ENCODE peak calls at places on chromosomes 3 and 15, in four cellular contexts. U is GM12878, K is stomach, P is foreskin fibroblast. Q is an unnamed sample.

GRCh38 chr15:66938114-66938830 is 127.1 kb upstream of the SMAD3 start:
- DNase-seq in U (no peak), K (no peak), P (no peak), Q (no peak)

GRCh38 chr3:158354713-158355112 is 216.3 kb upstream of the MLF1 start:
- DNase-seq in U (no peak), K (no peak), P (no peak), Q (no peak)

GRCh38 chr3:140219923-140220452 is 285.0 kb downstream of the CLSTN2 start:
- DNase-seq in U (no peak), K (no peak), P (no peak), Q (no peak)

GRCh38 chr3:52841211-52841980 is 6.6 kb upstream of the MUSTN1 start:
- DNase-seq in U (no peak), K (no peak), P (no peak), Q (no peak)

GRCh38 chr3:59256233-59256632 is 206.4 kb upstream of the CFAP20DC start:
- DNase-seq in U (no peak), K (no peak), P (no peak), Q (no peak)

GRCh38 chr3:134885877-134886621 is 91.0 kb downstream of the EPHB1 start:
- DNase-seq in U (peak; percentile 95), K (no peak), P (peak; percentile 47), Q (no peak)

GRCh38 chr3:177835917-177836316 is 638.6 kb upstream of the TBL1XR1 start:
- DNase-seq in U (no peak), K (no peak), P (peak; percentile 89), Q (peak; percentile 88)

GRCh38 chr3:188558343-188559068 is 404.5 kb downstream of the LPP start:
- DNase-seq in U (no peak), K (no peak), P (peak; percentile 16), Q (no peak)

GRCh38 chr3:9316881-9317341 is 45.9 kb upstream of the THUMPD3 start:
- DNase-seq in U (no peak), K (no peak), P (peak; percentile 48), Q (peak; percentile 42)

GRCh38 chr3:43171770-43172169 is 65.9 kb upstream of the POMGNT2 start:
- DNase-seq in U (no peak), K (no peak), P (no peak), Q (no peak)

GRCh38 chr3:294096-294495 is 97.5 kb downstream of the CHL1 start:
- DNase-seq in U (no peak), K (no peak), P (no peak), Q (no peak)

GRCh38 chr3:104805042-104805441 is 561.7 kb upstream of the ALCAM start:
- DNase-seq in U (no peak), K (no peak), P (no peak), Q (no peak)

GRCh38 chr15:66019377-66019776 is 150.1 kb downstream of the RAB11A start:
- DNase-seq in U (no peak), K (no peak), P (no peak), Q (no peak)

GRCh38 chr3:196246612-196247308 is 30.4 kb downstream of the SLC51A start:
- DNase-seq in U (no peak), K (no peak), P (no peak), Q (peak; percentile 48)

GRCh38 chr15:27730878-27731277 is 368.2 kb downstream of the OCA2 start:
- DNase-seq in U (no peak), K (no peak), P (peak; percentile 4), Q (no peak)

GRCh38 chr3:52240059-52240885 is 1.3 kb upstream of the TWF2 start:
- DNase-seq in U (no peak), K (no peak), P (peak; percentile 94), Q (peak; percentile 76)

GRCh38 chr3:171184372-171184771 is 157.9 kb upstream of the SLC2A2 start:
- DNase-seq in U (peak; percentile 76), K (no peak), P (no peak), Q (no peak)

GRCh38 chr3:46231323-46231722 is 10.9 kb upstream of the CCR3 start:
- DNase-seq in U (no peak), K (no peak), P (no peak), Q (no peak)

GRCh38 chr15:101478701-101479341 is 10.7 kb downstream of the PCSK6 start:
- DNase-seq in U (no peak), K (no peak), P (no peak), Q (no peak)

GRCh38 chr3:58333206-58334012 is 717 bp downstream of the PXK start:
- DNase-seq in U (no peak), K (peak; percentile 29), P (no peak), Q (no peak)

GRCh38 chr15:101642361-101642760 is 9.8 kb downstream of the TM2D3 start:
- DNase-seq in U (no peak), K (no peak), P (no peak), Q (no peak)

GRCh38 chr3:41277790-41278465 is 78.6 kb downstream of the CTNNB1 start:
- DNase-seq in U (no peak), K (no peak), P (no peak), Q (no peak)

GRCh38 chr3:192812736-192813383 is 85.5 kb upstream of the FGF12 start:
- DNase-seq in U (no peak), K (no peak), P (peak; percentile 52), Q (peak; percentile 69)

GRCh38 chr15:81830520-81830919 is 215.3 kb downstream of the MEX3B start:
- DNase-seq in U (no peak), K (no peak), P (no peak), Q (no peak)

GRCh38 chr3:52481819-52482521 is 13.2 kb upstream of the STAB1 start:
- DNase-seq in U (no peak), K (no peak), P (no peak), Q (no peak)

GRCh38 chr3:148730676-148731075 is 33.0 kb downstream of the AGTR1 start:
- DNase-seq in U (no peak), K (no peak), P (no peak), Q (no peak)

GRCh38 chr3:71210257-71211002 is 373.1 kb downstream of the FOXP1 start:
- DNase-seq in U (no peak), K (peak; percentile 35), P (peak; percentile 60), Q (no peak)
- TF ChIP-seq CTCF in U (no peak), K (no peak), P (no peak), Q (no peak)

DNA sequence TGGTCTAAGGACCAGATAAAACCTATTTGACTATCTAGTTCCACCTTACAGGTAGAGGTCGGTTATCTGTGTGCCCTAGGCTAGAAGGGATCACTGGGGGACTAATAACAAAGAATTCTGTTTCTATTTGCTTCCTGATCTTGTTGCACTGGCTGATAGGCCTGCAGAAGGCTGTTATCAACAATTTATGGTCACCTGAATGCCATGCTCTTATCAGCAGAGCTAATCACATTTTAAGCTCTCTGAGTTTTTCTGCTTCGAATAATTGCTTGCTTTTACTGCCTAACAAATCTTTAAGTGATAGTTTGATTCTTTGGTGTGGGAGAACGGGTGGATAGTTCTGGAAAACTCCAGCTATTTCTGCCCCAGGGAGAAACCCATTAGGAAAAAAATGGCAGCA is 263.1 kb downstream of the PDZRN3 start:
- DNase-seq in U (no peak), K (no peak), P (no peak), Q (no peak)
- H3K4me3 ChIP-seq in U (no peak overlapping the region), K (no peak overlapping the region), P (no peak overlapping the region), Q (no peak overlapping the region)

DNA sequence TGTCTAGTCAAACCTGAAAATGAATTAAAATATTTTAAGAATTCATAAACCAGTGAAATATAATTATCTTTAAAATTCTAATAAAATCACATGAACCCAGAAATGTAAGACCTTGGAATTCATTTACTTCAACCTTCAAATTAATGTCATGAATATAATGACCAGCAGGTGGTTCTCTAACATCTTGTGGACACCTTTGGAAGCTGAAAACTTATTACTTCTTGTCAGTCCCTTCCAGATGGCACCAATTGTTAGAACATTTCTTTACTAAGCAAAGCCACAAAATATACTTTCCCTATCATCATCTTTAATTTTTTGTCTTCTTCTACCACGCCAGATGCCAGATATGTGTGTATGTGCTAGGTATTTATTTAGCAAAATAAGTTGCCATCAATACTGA is 240.0 kb downstream of the MBNL1 start:
- DNase-seq in U (no peak), K (no peak), P (no peak), Q (no peak)
- TF ChIP-seq CTCF in U (peak; percentile 36), K (peak; percentile 33), P (no peak), Q (no peak)

GRCh38 chr3:19428729-19429128 is 280.4 kb downstream of the KCNH8 start:
- DNase-seq in U (no peak), K (no peak), P (no peak), Q (no peak)
- H3K4me3 ChIP-seq in U (no peak overlapping the region), K (no peak overlapping the region), P (no peak overlapping the region), Q (no peak overlapping the region)